ENCODE peak calls at places on chromosome 9, in nine cellular contexts. N is suprapubic skin, J is GM12892, C is spleen, V is GM12878, W is Panc1, F is HCT116, H is stomach, U is GM12891. R is an unnamed sample.

GRCh38 chr9:13035822-13036221 is 243.7 kb downstream of the MPDZ start:
- DNase-seq in U (no peak), N (no peak), C (no peak), V (no peak), H (no peak), J (no peak), F (no peak), W (no peak), R (no peak)

GRCh38 chr9:121288874-121289553 is 21.1 kb downstream of the GSN start:
- DNase-seq in V (no peak), H (peak), F (no peak), W (no peak), C (peak), U (no peak), J (no peak), N (peak), R (no peak)

GRCh38 chr9:87194471-87194870 is 247.2 kb upstream of the GAS1 start:
- DNase-seq in F (no peak), C (no peak), W (no peak), J (no peak), V (no peak), N (no peak), U (no peak), H (no peak), R (no peak)

GRCh38 chr9:18746631-18747030 is 272.7 kb downstream of the ADAMTSL1 start:
- DNase-seq in C (no peak), W (no peak), V (no peak), H (no peak), J (no peak), N (no peak), U (no peak), F (no peak), R (no peak)

GRCh38 chr9:124673063-124673462 is 98.0 kb downstream of the NR6A1 start:
- DNase-seq in V (no peak), N (no peak), F (no peak), C (no peak), H (no peak), J (no peak), W (no peak), U (no peak), R (no peak)

GRCh38 chr9:122562134-122562760 is 9.3 kb downstream of the OR1N2 start:
- DNase-seq in V (no peak), C (no peak), W (no peak), J (no peak), H (no peak), U (no peak), F (no peak), N (no peak), R (no peak)

GRCh38 chr9:125744616-125745387 is 2.4 kb upstream of the PBX3 start:
- DNase-seq in N (no peak), J (no peak), U (no peak), C (no peak), H (no peak), W (no peak), V (no peak), F (no peak), R (no peak)

GRCh38 chr9:78207319-78207718 is 28.6 kb upstream of the CEP78 start:
- DNase-seq in V (no peak), F (no peak), C (no peak), W (no peak), U (no peak), N (no peak), H (no peak), J (no peak), R (no peak)

GRCh38 chr9:96612105-96612965 is 7.3 kb downstream of the CDC14B start:
- DNase-seq in V (no peak), J (no peak), F (no peak), N (peak), U (no peak), W (no peak), H (peak), C (no peak), R (no peak)

GRCh38 chr9:123679330-123679987 is 250.5 kb downstream of the DENND1A start:
- DNase-seq in N (no peak), F (no peak), W (no peak), V (peak), C (peak), U (peak), J (peak), H (no peak), R (no peak)

GRCh38 chr9:101582593-101582992 is 12.2 kb downstream of the PPP3R2 start:
- DNase-seq in V (no peak), J (no peak), F (no peak), C (no peak), N (no peak), H (no peak), W (no peak), U (no peak), R (no peak)

GRCh38 chr9:80292231-80292630 is 720.5 kb downstream of the TLE4 start:
- DNase-seq in F (no peak), H (no peak), N (no peak), V (no peak), C (no peak), J (no peak), U (no peak), W (no peak), R (no peak)

GRCh38 chr9:80294318-80294717 is 722.6 kb downstream of the TLE4 start:
- DNase-seq in W (no peak), V (no peak), C (no peak), U (no peak), N (no peak), F (no peak), H (no peak), J (no peak), R (no peak)

GRCh38 chr9:80294955-80295354 is 723.2 kb downstream of the TLE4 start:
- DNase-seq in V (no peak), F (no peak), H (no peak), J (no peak), W (no peak), U (no peak), N (no peak), C (no peak), R (no peak)
- TF ChIP-seq POLR2AphosphoS5 in V (no peak), F (no peak), H (no peak), J (no peak), W (no peak), U (no peak), N (no peak), C (no peak), R (no peak)

DNA sequence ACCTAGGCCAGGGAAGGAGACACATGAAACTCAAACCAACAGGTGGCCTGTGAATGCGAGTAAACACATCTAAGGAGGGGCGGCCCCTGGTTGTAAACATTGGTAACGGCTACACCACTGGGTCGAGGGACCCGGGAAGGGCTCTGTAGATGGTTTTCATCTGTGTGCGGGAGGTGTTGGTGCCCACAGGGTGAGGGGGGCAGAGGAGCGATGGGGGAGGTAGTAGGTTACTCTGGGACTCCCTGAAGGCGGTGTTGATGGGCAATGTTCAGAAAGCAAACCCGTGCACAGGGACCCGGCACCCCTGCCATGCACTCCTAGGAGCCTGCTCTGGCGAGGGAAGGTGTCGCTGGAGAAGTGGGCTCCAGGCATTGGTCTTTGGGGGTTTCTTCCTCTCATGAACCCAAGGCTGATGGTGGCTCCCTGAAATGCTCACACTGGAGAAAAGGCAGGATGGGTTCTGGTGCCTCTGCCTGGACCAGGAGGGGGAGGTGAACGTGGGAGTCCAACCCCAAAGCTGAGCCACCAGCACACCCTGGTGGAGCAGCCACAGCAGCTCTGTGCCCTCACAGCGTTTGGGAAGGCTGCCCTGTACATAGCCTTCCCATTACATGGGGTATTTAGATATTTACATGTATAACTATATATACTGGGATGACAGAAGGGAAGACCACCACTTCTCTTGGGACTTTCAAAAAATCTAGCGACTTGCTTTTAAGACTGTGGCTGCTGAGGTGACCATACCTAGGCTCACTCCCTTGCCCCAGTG is 103.2 kb downstream of the ENTREP1 start:
- DNase-seq in W (no peak), V (no peak), U (no peak), J (no peak), N (peak), C (no peak), F (no peak), H (no peak), R (no peak)
- TF ChIP-seq POLR2AphosphoS5 in W (no peak), V (no peak), U (no peak), J (no peak), N (no peak), C (no peak), F (no peak), H (no peak), R (no peak)

GRCh38 chr9:127586096-127586495 is 26.0 kb upstream of the STXBP1 start:
- DNase-seq in W (no peak), U (no peak), J (no peak), F (no peak), N (no peak), C (no peak), H (no peak), V (no peak), R (no peak)

GRCh38 chr9:127588740-127589506 is 23.2 kb upstream of the STXBP1 start:
- DNase-seq in F (no peak), C (no peak), U (no peak), J (no peak), V (no peak), H (no peak), N (no peak), W (no peak), R (no peak)

GRCh38 chr9:127585161-127585750 is 26.8 kb upstream of the STXBP1 start:
- DNase-seq in U (no peak), N (no peak), V (no peak), F (no peak), H (no peak), W (no peak), C (no peak), J (no peak), R (no peak)

GRCh38 chr9:127587966-127588365 is 24.1 kb upstream of the STXBP1 start:
- DNase-seq in U (no peak), J (no peak), F (no peak), N (no peak), C (no peak), H (no peak), V (no peak), W (no peak), R (no peak)

DNA sequence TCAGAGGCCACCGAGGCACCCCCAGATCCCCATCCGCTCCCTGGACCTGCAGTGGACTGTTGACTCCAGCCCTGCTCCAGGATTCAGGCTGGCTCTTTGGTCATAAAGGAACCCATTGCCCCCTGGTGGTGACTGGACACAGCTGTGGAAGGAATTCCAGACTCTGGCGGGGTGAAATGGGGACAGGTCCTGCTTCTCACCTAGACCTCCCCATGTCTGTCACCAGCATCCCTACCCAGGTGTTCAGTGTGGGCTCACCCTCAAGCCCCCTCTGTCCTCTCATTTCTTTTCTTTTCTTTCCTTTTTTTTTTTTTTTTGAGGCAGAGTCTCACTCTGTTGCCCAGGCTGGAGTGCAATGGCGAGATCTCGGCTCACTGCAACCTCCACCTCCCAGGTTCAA is 25.5 kb upstream of the STXBP1 start:
- DNase-seq in H (peak), N (peak), C (peak), W (no peak), F (no peak), U (peak), J (peak), V (no peak), R (no peak)
- TF ChIP-seq POLR2AphosphoS5 in H (peak), N (no peak), C (peak), W (no peak), F (no peak), U (no peak), J (no peak), V (no peak), R (peak)

GRCh38 chr9:37963936-37964739 is 60.2 kb upstream of the SLC25A51 start:
- DNase-seq in F (no peak), W (no peak), V (no peak), U (no peak), J (no peak), N (peak), C (no peak), H (peak), R (no peak)
- TF ChIP-seq POLR2AphosphoS5 in F (no peak), W (no peak), V (no peak), U (no peak), J (no peak), N (peak), C (no peak), H (peak), R (peak)

GRCh38 chr9:89507626-89508025 is 9.7 kb upstream of the SEMA4D start:
- DNase-seq in N (no peak), C (no peak), H (no peak), U (no peak), J (no peak), V (no peak), F (no peak), W (no peak), R (no peak)
- TF ChIP-seq POLR2AphosphoS5 in N (no peak), C (peak), H (no peak), U (no peak), J (no peak), V (no peak), F (no peak), W (no peak), R (no peak)

DNA sequence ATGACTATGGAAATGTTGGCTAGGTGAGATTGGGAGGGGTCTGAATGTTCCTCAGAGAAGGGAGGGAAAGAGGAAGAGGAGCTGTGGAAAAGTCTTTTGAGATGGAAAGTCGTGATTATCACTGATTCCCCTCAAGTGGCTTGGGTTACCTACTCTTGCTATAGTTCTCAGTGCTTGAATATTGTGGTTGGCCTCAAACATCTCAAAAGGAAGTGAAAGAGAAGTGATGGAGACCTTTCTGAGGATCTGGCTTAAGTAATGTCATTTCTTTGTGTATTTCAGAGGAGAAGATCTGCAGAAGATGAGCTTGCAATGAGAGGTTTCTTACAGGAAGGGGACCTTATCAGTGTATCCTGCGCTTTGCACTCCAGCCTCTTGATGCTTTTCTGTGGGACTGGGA is 5.5 kb downstream of the EXOSC2 start:
- DNase-seq in W (no peak), F (no peak), U (no peak), V (no peak), H (no peak), C (no peak), N (no peak), J (no peak), R (no peak)
- TF ChIP-seq POLR2AphosphoS5 in W (no peak), F (no peak), U (no peak), V (no peak), H (no peak), C (no peak), N (no peak), J (no peak), R (no peak)

DNA sequence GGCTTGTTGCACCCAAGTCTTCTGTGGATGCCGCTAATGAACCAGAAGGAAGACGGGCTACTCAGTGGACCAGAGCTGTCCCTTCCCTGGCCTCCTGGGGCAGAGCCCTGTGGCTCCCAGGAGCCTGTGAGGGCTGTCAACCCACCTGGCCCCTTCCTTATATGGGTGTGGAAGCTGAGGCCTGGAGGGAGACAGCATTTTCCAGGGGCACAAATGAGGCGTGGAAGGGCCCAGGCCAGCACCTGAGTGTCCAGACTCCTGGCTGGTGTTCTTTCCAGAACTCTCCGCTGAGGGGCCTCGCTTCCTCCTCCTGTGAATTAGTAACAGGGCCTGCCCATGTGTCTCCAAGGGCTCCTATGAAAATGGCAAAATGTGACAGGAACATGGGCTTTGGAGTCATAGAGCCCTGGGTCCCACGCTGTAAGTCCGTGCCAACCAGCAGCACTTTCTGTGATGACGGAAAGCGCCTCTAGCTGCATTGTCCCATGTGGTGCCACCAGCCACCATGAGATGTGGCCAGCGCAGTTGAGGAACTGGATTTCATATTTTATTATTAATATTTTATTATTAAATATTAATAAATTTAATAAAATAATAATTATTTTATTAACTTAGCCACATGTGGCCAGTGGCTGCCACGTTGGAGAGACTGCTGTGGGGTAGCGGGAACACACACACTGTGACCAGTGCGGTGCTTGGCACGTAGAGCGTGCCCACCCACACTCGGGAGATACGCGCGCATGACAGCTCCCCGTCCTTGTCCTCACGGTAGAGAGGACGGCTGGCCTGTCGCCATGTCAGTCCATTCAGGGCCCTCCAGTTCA is 18.3 kb downstream of the LAMC3 start:
- DNase-seq in C (no peak), H (no peak), J (no peak), V (no peak), W (no peak), F (no peak), U (no peak), N (no peak), R (no peak)
- TF ChIP-seq POLR2AphosphoS5 in C (no peak), H (no peak), J (no peak), V (no peak), W (no peak), F (no peak), U (no peak), N (no peak), R (no peak)

R was measured in vagina.